ENCODE peak calls at places on chromosomes 16 and 17, in eight cellular contexts. U is brain microvascular endothelial cell; P is colonic mucosa; H is DND-41; A is CD4-positive, alpha-beta memory T cell; L is testis; B is MM.1S; V is pancreas. D is an unnamed sample. For H3K36me3, the result is how much of the 10 kb centered on the place peaks cover.

GRCh38 chr16:3986235-3986544 is 105.7 kb upstream of the CREBBP start:
- DNase-seq in U (no peak), P (no peak), H (no peak), A (no peak), L (peak), B (peak), V (no peak), D (no peak)

GRCh38 chr17:28726396-28726911 is 421 bp upstream of the TLCD1 start:
- DNase-seq in U (peak), P (peak), H (peak), A (peak), L (no peak), B (peak), V (peak), D (peak)

GRCh38 chr16:24539850-24540484 is 601 bp downstream of the RBBP6 start:
- DNase-seq in U (no peak), P (peak), H (peak), A (no peak), L (peak), B (peak), V (peak), D (peak)

GRCh38 chr16:50702725-50703124 is 9.3 kb downstream of the NOD2 start:
- DNase-seq in U (no peak), P (no peak), H (no peak), A (no peak), L (no peak), B (no peak), V (no peak), D (no peak)

GRCh38 chr16:21570676-21571017 is 28.7 kb upstream of the METTL9 start:
- DNase-seq in U (no peak), P (no peak), H (no peak), A (no peak), L (no peak), B (no peak), V (no peak), D (no peak)

GRCh38 chr17:48722201-48722907 is at the start of gene PRAC1:
- DNase-seq in U (no peak), P (peak), H (no peak), A (no peak), L (no peak), B (no peak), V (no peak), D (no peak)

GRCh38 chr16:1696863-1697262 is 9.1 kb upstream of the MAPK8IP3 start:
- DNase-seq in U (no peak), P (no peak), H (no peak), A (no peak), L (no peak), B (no peak), V (no peak), D (no peak)

GRCh38 chr17:64040201-64040600 is 19.8 kb upstream of the ICAM2 start:
- DNase-seq in U (no peak), P (peak), H (no peak), A (no peak), L (no peak), B (no peak), V (no peak), D (no peak)

GRCh38 chr17:39753514-39754160 is 15.9 kb downstream of the GRB7 start:
- DNase-seq in U (no peak), P (peak), H (no peak), A (no peak), L (peak), B (peak), V (peak), D (no peak)

GRCh38 chr17:64145751-64146417 is 15.9 kb upstream of the ERN1 start:
- DNase-seq in U (peak), P (peak), H (peak), A (peak), L (peak), B (peak), V (peak), D (peak)

GRCh38 chr17:77324227-77324626 is 183.5 kb downstream of the SEC14L1 start:
- DNase-seq in U (no peak), P (peak), H (no peak), A (no peak), L (no peak), B (no peak), V (no peak), D (peak)

GRCh38 chr17:27600471-27600870 is 30.5 kb upstream of the LGALS9 start:
- DNase-seq in U (no peak), P (no peak), H (no peak), A (no peak), L (no peak), B (no peak), V (no peak), D (no peak)

GRCh38 chr16:57601801-57602478 is 26.5 kb upstream of the ADGRG1 start:
- DNase-seq in U (peak), P (no peak), H (peak), A (peak), L (no peak), B (peak), V (no peak), D (no peak)

GRCh38 chr17:1779571-1780074 is 17.8 kb downstream of the SERPINF1 start:
- DNase-seq in U (peak), P (peak), H (no peak), A (no peak), L (peak), B (no peak), V (no peak), D (no peak)

GRCh38 chr17:65442250-65442649 is 119.2 kb downstream of the AXIN2 start:
- DNase-seq in U (no peak), P (no peak), H (no peak), A (no peak), L (no peak), B (no peak), V (no peak), D (no peak)

GRCh38 chr16:49703494-49703893 is 152.4 kb downstream of the ZNF423 start:
- DNase-seq in U (no peak), P (no peak), H (no peak), A (no peak), L (no peak), B (no peak), V (no peak), D (peak)

GRCh38 chr17:66580601-66581385 is 254.1 kb upstream of the CACNG5 start:
- DNase-seq in U (no peak), P (peak), H (no peak), A (no peak), L (peak), B (no peak), V (no peak), D (no peak)

GRCh38 chr17:48131216-48131824 is 23.8 kb downstream of the SNX11 start:
- DNase-seq in U (peak), P (peak), H (peak), A (peak), L (peak), B (peak), V (peak), D (peak)

GRCh38 chr16:64364894-64365293 is 757.0 kb downstream of the CDH11 start:
- DNase-seq in U (no peak), P (no peak), H (no peak), A (no peak), L (no peak), B (no peak), V (no peak), D (no peak)

GRCh38 chr17:27396941-27397340 is 59.3 kb upstream of the KSR1 start:
- DNase-seq in U (no peak), P (no peak), H (no peak), A (no peak), L (no peak), B (no peak), V (no peak), D (no peak)

GRCh38 chr16:9050102-9050830 is 41.2 kb upstream of the HAPSTR1 start:
- DNase-seq in U (no peak), P (no peak), H (peak), A (no peak), L (peak), B (no peak), V (no peak), D (peak)

GRCh38 chr16:1429631-1430030 is 1.2 kb upstream of the PERCC1 start:
- DNase-seq in U (no peak), P (no peak), H (no peak), A (no peak), L (no peak), B (no peak), V (no peak), D (no peak)

GRCh38 chr17:81039854-81040758 is 5.2 kb downstream of the BAIAP2 start:
- DNase-seq in U (peak), P (no peak), H (no peak), A (no peak), L (no peak), B (no peak), V (no peak), D (no peak)

GRCh38 chr17:63512388-63512787 is 10.8 kb upstream of the KCNH6 start:
- DNase-seq in U (no peak), P (no peak), H (no peak), A (no peak), L (no peak), B (no peak), V (no peak), D (no peak)

GRCh38 chr17:56902350-56902749 is 11.5 kb downstream of the TRIM25 start:
- DNase-seq in U (no peak), P (no peak), H (no peak), A (no peak), L (no peak), B (no peak), V (no peak), D (no peak)

GRCh38 chr16:85316321-85316919 is 204.1 kb upstream of the CIBAR2 start:
- DNase-seq in U (no peak), P (peak), H (peak), A (no peak), L (peak), B (peak), V (peak), D (peak)

GRCh38 chr17:54494731-54495715 is 405.6 kb upstream of the TOM1L1 start:
- DNase-seq in U (no peak), P (no peak), H (no peak), A (no peak), L (no peak), B (no peak), V (no peak), D (peak)

GRCh38 chr16:67545665-67546024 is 16.7 kb upstream of the CTCF start:
- DNase-seq in U (no peak), P (no peak), H (no peak), A (no peak), L (no peak), B (no peak), V (no peak), D (no peak)
- H3K27ac ChIP-seq in U (no peak), P (no peak), H (peak), A (no peak), L (no peak), B (peak), V (no peak), D (no peak)

GRCh38 chr17:2929881-2930533 is 133.4 kb downstream of the OR1D5 start:
- DNase-seq in U (peak), P (peak), H (peak), A (peak), L (peak), B (no peak), V (peak), D (peak)
- H3K36me3 ChIP-seq in U (under half), P (under half), H (under half), A (under half), L (under half), B (under half), V (under half), D (under half)

GRCh38 chr16:71210-71539 is 1.3 kb downstream of the RHBDF1 start:
- DNase-seq in U (no peak), P (no peak), H (no peak), A (no peak), L (no peak), B (no peak), V (no peak), D (no peak)
- H3K27ac ChIP-seq in U (no peak), P (peak), H (no peak), A (no peak), L (peak), B (no peak), V (peak), D (peak)

DNA sequence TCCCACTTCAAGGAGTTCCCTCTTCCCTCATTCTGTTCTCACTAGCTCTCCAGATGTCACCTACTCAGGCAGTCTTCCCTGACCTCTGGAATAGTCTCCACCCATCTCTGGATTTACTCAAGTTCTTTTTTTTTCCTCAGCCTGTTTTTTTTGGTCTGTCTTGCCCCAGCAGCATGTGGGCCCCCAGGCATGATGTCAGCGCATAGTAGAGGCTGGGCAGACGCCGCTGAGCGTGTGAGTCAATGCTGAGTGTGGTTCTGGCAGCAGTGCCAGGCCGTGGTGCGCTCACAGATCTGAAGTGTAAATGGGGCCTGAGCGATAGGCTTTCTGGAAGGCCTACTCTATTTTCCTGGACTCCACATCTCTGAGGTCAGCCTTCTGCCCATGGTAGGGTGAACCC is 2.7 kb upstream of the KCNJ18 start:
- DNase-seq in U (peak), P (no peak), H (no peak), A (no peak), L (peak), B (no peak), V (no peak), D (no peak)
- H3K36me3 ChIP-seq in U (under half), P (under half), H (under half), A (under half), L (under half), B (under half), V (under half), D (under half)

GRCh38 chr16:28186752-28187151 is 25.0 kb downstream of the XPO6 start:
- DNase-seq in U (no peak), P (no peak), H (no peak), A (peak), L (no peak), B (no peak), V (no peak), D (no peak)

GRCh38 chr16:28188085-28188916 is 23.5 kb downstream of the XPO6 start:
- DNase-seq in U (no peak), P (no peak), H (no peak), A (no peak), L (no peak), B (peak), V (no peak), D (no peak)

GRCh38 chr16:28189237-28189636 is 22.5 kb downstream of the XPO6 start:
- DNase-seq in U (no peak), P (peak), H (no peak), A (no peak), L (no peak), B (no peak), V (no peak), D (no peak)

GRCh38 chr16:28184625-28185024 is 27.1 kb downstream of the XPO6 start:
- DNase-seq in U (no peak), P (no peak), H (no peak), A (no peak), L (no peak), B (no peak), V (no peak), D (no peak)

GRCh38 chr16:28187595-28188004 is 24.2 kb downstream of the XPO6 start:
- DNase-seq in U (no peak), P (no peak), H (no peak), A (peak), L (no peak), B (peak), V (no peak), D (no peak)
- H3K27ac ChIP-seq in U (peak), P (peak), H (no peak), A (peak), L (no peak), B (no peak), V (no peak), D (no peak)

GRCh38 chr17:82940226-82941020 is 100.6 kb upstream of the ZNF750 start:
- DNase-seq in U (no peak), P (no peak), H (no peak), A (no peak), L (no peak), B (no peak), V (no peak), D (no peak)

GRCh38 chr17:82942166-82943130 is 102.6 kb upstream of the ZNF750 start:
- DNase-seq in U (no peak), P (no peak), H (no peak), A (no peak), L (no peak), B (no peak), V (no peak), D (no peak)

GRCh38 chr17:82939213-82940030 is 99.6 kb upstream of the ZNF750 start:
- DNase-seq in U (no peak), P (no peak), H (no peak), A (no peak), L (no peak), B (no peak), V (no peak), D (no peak)

GRCh38 chr17:82943339-82943738 is 103.5 kb upstream of the ZNF750 start:
- DNase-seq in U (no peak), P (no peak), H (no peak), A (no peak), L (no peak), B (no peak), V (no peak), D (no peak)

GRCh38 chr17:82941021-82942001 is 101.5 kb upstream of the ZNF750 start:
- DNase-seq in U (no peak), P (no peak), H (no peak), A (no peak), L (no peak), B (no peak), V (no peak), D (no peak)
- H3K36me3 ChIP-seq in U (under half), P (under half), H (half or more), A (half or more), L (under half), B (under half), V (under half), D (half or more)